ENCODE peak calls at places on chromosome 7, in four cellular contexts. L is hepatocyte, P is GM23248, E is fibroblast of lung. R is an unnamed sample. For H3K4me1, the result is how much of the 10 kb centered on the place peaks cover.

GRCh38 chr7:27160546-27161213 is 4.2 kb upstream of the HOXA7 start:
- DNase-seq in L (peak), P (peak), E (peak), R (peak)

GRCh38 chr7:150401424-150401790 is 22.3 kb downstream of the ZNF775 start:
- DNase-seq in L (no peak), P (no peak), E (no peak), R (peak)

GRCh38 chr7:108813247-108814014 is 243.8 kb downstream of the DNAJB9 start:
- DNase-seq in L (no peak), P (no peak), E (no peak), R (no peak)

GRCh38 chr7:6139189-6139996 is 108.2 kb downstream of the ANKRD61 start:
- DNase-seq in L (no peak), P (no peak), E (no peak), R (no peak)

GRCh38 chr7:143372070-143372469 is 9.1 kb upstream of the ZYX start:
- DNase-seq in L (no peak), P (no peak), E (no peak), R (peak)

GRCh38 chr7:85730016-85730415 is 543.2 kb upstream of the SEMA3D start:
- DNase-seq in L (no peak), P (peak), E (no peak), R (no peak)

GRCh38 chr7:84568786-84569185 is 374.2 kb upstream of the SEMA3A start:
- DNase-seq in L (no peak), P (peak), E (no peak), R (no peak)

GRCh38 chr7:151081170-151082101 is 827 bp upstream of the FASTK start:
- DNase-seq in L (peak), P (peak), E (peak), R (peak)

GRCh38 chr7:2821161-2821841 is 22.8 kb downstream of the GNA12 start:
- DNase-seq in L (no peak), P (peak), E (peak), R (peak)

GRCh38 chr7:23426876-23427275 is 43.4 kb downstream of the IGF2BP3 start:
- DNase-seq in L (no peak), P (peak), E (peak), R (no peak)

GRCh38 chr7:78770422-78771410 is 682.8 kb downstream of the MAGI2 start:
- DNase-seq in L (peak), P (peak), E (peak), R (no peak)

GRCh38 chr7:27203964-27204594 is 4.2 kb upstream of the HOXA13 start:
- DNase-seq in L (no peak), P (no peak), E (no peak), R (no peak)

GRCh38 chr7:151012921-151013347 is 11.4 kb downstream of the ATG9B start:
- DNase-seq in L (peak), P (peak), E (peak), R (peak)

GRCh38 chr7:141513720-141514119 is 37.5 kb upstream of the AGK start:
- DNase-seq in L (no peak), P (no peak), E (no peak), R (no peak)

GRCh38 chr7:128304212-128304611 is 39.5 kb downstream of the RBM28 start:
- DNase-seq in L (no peak), P (no peak), E (no peak), R (no peak)

GRCh38 chr7:55574062-55574717 is 1.9 kb upstream of the VOPP1 start:
- DNase-seq in L (no peak), P (peak), E (peak), R (peak)

GRCh38 chr7:139321071-139321745 is 19.9 kb upstream of the FMC1 start:
- DNase-seq in L (peak), P (peak), E (no peak), R (peak)

GRCh38 chr7:14836571-14837189 is 65.9 kb downstream of the DGKB start:
- DNase-seq in L (peak), P (peak), E (peak), R (peak)

GRCh38 chr7:121451367-121452073 is 55.4 kb upstream of the FAM3C start:
- DNase-seq in L (no peak), P (no peak), E (no peak), R (no peak)

GRCh38 chr7:124799448-124799847 is 33.9 kb upstream of the GPR37 start:
- DNase-seq in L (no peak), P (no peak), E (no peak), R (no peak)

GRCh38 chr7:1693991-1694524 is 24.0 kb downstream of the ELFN1 start:
- DNase-seq in L (peak), P (peak), E (peak), R (no peak)

GRCh38 chr7:925601-926000 is 28.9 kb downstream of the ADAP1 start:
- DNase-seq in L (no peak), P (no peak), E (no peak), R (no peak)

GRCh38 chr7:1144269-1144771 is 15.7 kb downstream of the ZFAND2A start:
- DNase-seq in L (no peak), P (peak), E (peak), R (peak)

GRCh38 chr7:128424936-128425335 is 15.2 kb upstream of the IMPDH1 start:
- DNase-seq in L (no peak), P (no peak), E (no peak), R (peak)

GRCh38 chr7:105677395-105677701 is 96.1 kb upstream of the EFCAB10 start:
- DNase-seq in L (no peak), P (no peak), E (no peak), R (no peak)

GRCh38 chr7:3005257-3005656 is 38.4 kb downstream of the CARD11 start:
- DNase-seq in L (no peak), P (no peak), E (no peak), R (no peak)

GRCh38 chr7:30116771-30117170 is 18.0 kb upstream of the MTURN start:
- DNase-seq in L (no peak), P (peak), E (peak), R (peak)

GRCh38 chr7:155497149-155497901 is 39.4 kb downstream of the EN2 start:
- DNase-seq in L (peak), P (no peak), E (no peak), R (no peak)

GRCh38 chr7:102275123-102275703 is 11.5 kb upstream of the SH2B2 start:
- DNase-seq in L (no peak), P (no peak), E (no peak), R (no peak)

DNA sequence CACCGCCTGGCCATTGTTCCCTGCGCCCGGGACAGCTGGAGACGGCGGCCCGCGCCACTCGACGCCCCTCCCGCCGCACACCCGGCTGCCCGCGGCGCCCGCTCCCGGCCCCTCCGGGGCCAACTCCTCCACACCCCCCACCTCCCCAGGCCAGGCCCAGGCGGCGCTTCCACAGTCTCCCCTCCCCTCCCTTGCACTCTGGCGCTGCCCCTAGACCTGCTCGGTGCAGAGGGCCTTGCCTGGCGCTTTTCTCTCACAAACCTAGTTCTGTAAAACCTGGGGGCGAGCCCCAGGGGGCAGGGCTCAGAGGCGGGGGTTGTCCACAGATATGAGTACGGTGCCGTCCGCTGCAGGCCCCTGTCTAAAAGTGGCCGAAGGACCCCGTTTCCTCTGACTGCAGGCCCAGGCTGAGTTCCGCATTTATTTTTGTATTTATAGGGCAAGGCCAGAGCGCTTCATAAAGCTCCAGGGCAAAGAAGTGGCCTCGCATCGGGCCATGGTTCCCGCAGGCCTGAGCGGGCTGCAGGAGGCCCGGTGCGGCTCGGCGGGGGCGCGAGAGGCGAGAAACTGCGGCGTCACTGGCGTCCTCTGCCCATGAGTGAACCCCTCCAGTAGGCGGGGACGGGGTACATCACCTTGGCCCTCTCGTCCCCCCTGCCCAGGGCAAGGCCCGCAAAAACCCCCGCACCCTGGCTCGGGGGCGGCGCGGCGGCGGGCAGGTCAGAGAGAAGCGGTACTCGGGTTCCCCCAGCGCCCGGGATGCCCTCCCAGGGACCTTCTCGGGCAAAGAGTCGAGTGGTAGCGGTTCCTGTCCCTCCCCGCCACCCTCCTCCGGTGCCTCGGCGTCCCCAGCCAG is 355.6 kb downstream of the DNAJB6 start:
- DNase-seq in L (no peak), P (no peak), E (no peak), R (peak)
- H3K4me2 ChIP-seq in L (peak), P (no peak), E (no peak), R (no peak)

GRCh38 chr7:66206909-66207240 is 1.7 kb downstream of the TPST1 start:
- DNase-seq in L (no peak), P (no peak), E (no peak), R (no peak)
- H3K4me1 ChIP-seq in L (under half), P (under half), E (under half), R (under half)

DNA sequence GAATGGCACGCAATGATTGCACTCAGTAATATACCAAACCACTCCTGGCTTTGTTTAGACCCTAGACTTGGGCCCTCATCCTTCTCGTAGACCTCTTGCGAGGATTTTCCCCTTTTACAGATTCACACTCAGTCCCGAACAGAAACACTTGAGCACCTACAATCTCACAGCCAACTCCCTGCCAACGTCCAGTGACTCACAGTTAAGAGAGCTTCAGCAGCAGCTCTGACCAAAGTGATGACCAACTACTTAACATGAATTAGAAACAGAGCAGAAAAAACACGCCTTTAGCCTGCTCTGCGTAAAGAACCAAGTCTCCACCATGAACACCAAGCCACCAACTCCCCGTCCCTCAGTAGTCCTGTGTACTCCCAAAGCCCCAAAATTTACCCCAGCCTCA is 2.2 kb downstream of the DNAJC30 start:
- DNase-seq in L (no peak), P (peak), E (peak), R (peak)
- H3K4me2 ChIP-seq in L (peak), P (peak), E (peak), R (peak)

GRCh38 chr7:114317450-114318098 is 97.0 kb upstream of the FOXP2 start:
- DNase-seq in L (no peak), P (no peak), E (no peak), R (no peak)
- H3K4me1 ChIP-seq in L (under half), P (under half), E (under half), R (under half)

R was measured in osteoblast.